ENCODE peak calls at places on chromosomes 7 and 10, in six cellular contexts. K is amniotic stem cell, E is LoVo, I is retina, O is epithelial cell of esophagus, T is HFFc6. J is an unnamed sample.

GRCh38 chr10:99540673-99541531 is 8.2 kb downstream of the NKX2-3 start:
- DNase-seq in K (no peak), E (peak), I (peak), O (peak), T (no peak), J (no peak)

GRCh38 chr7:82699773-82700186 is 256.2 kb upstream of the CACNA2D1 start:
- DNase-seq in K (no peak), E (peak), I (no peak), O (peak), T (peak), J (peak)

GRCh38 chr10:100183482-100183881 is 2.3 kb downstream of the ERLIN1 start:
- DNase-seq in K (no peak), E (no peak), I (no peak), O (peak), T (no peak), J (no peak)

GRCh38 chr10:61992683-61993629 is 91.5 kb downstream of the ARID5B start:
- DNase-seq in K (no peak), E (no peak), I (no peak), O (peak), T (peak), J (no peak)

GRCh38 chr7:53531-53930 is 138.8 kb upstream of the FAM20C start:
- DNase-seq in K (no peak), E (no peak), I (no peak), O (no peak), T (no peak), J (no peak)

GRCh38 chr7:130988443-130988842 is 254.4 kb upstream of the KLF14 start:
- DNase-seq in K (no peak), E (no peak), I (peak), O (no peak), T (peak), J (no peak)

GRCh38 chr7:45617166-45617565 is 43.0 kb downstream of the ADCY1 start:
- DNase-seq in K (no peak), E (no peak), I (no peak), O (no peak), T (no peak), J (no peak)

GRCh38 chr7:73844848-73845460 is 2.6 kb upstream of the METTL27 start:
- DNase-seq in K (peak), E (no peak), I (no peak), O (peak), T (peak), J (no peak)

GRCh38 chr7:30134523-30135270 is at the start of gene MTURN:
- DNase-seq in K (peak), E (peak), I (peak), O (peak), T (peak), J (peak)

GRCh38 chr7:105304040-105304895 is 84.5 kb downstream of the SRPK2 start:
- DNase-seq in K (peak), E (peak), I (no peak), O (peak), T (peak), J (no peak)

GRCh38 chr10:5840314-5841307 is 27.4 kb upstream of the GDI2 start:
- DNase-seq in K (no peak), E (no peak), I (peak), O (no peak), T (no peak), J (peak)

GRCh38 chr10:2978111-2978510 is 89.2 kb upstream of the PFKP start:
- DNase-seq in K (no peak), E (peak), I (peak), O (peak), T (peak), J (no peak)

GRCh38 chr10:68301790-68302502 is 29.9 kb upstream of the HNRNPH3 start:
- DNase-seq in K (peak), E (peak), I (peak), O (peak), T (peak), J (no peak)

GRCh38 chr10:114767589-114768393 is 53.8 kb upstream of the FHIP2A start:
- DNase-seq in K (no peak), E (peak), I (peak), O (peak), T (no peak), J (no peak)

GRCh38 chr10:24289235-24289634 is 80.3 kb downstream of the KIAA1217 start:
- DNase-seq in K (no peak), E (no peak), I (no peak), O (no peak), T (no peak), J (no peak)